ENCODE peak calls at places on chromosomes 3 and 15, in eight cellular contexts. One of them, this sample, is unnamed.

GRCh38 chr3:144142151-144142855 is 170.7 kb downstream of the DIPK2A start:
- DNase-seq in stomach: no peak
- DNase-seq in lower leg skin: no peak
- DNase-seq in A549: no peak
- DNase-seq in transverse colon: no peak
- DNase-seq in tibial nerve: no peak
- DNase-seq in IMR-90: peak
- DNase-seq in NB4: no peak
- DNase-seq in this sample: no peak

GRCh38 chr15:66459818-66460615 is 37.5 kb downstream of the SNAPC5 start:
- DNase-seq in stomach: no peak
- DNase-seq in lower leg skin: no peak
- DNase-seq in A549: no peak
- DNase-seq in transverse colon: no peak
- DNase-seq in tibial nerve: no peak
- DNase-seq in IMR-90: peak
- DNase-seq in NB4: no peak
- DNase-seq in this sample: no peak

GRCh38 chr3:127959873-127960272 is 44.8 kb downstream of the KBTBD12 start:
- DNase-seq in stomach: peak
- DNase-seq in lower leg skin: no peak
- DNase-seq in A549: peak
- DNase-seq in transverse colon: peak
- DNase-seq in tibial nerve: no peak
- DNase-seq in IMR-90: peak
- DNase-seq in NB4: peak
- DNase-seq in this sample: peak

GRCh38 chr3:107796786-107797185 is 274.0 kb downstream of the BBX start:
- DNase-seq in stomach: no peak
- DNase-seq in lower leg skin: no peak
- DNase-seq in A549: no peak
- DNase-seq in transverse colon: no peak
- DNase-seq in tibial nerve: no peak
- DNase-seq in IMR-90: peak
- DNase-seq in NB4: peak
- DNase-seq in this sample: peak

GRCh38 chr15:72785452-72786243 is 2.1 kb upstream of the ADPGK start:
- DNase-seq in stomach: no peak
- DNase-seq in lower leg skin: no peak
- DNase-seq in A549: no peak
- DNase-seq in transverse colon: peak
- DNase-seq in tibial nerve: no peak
- DNase-seq in IMR-90: peak
- DNase-seq in NB4: peak
- DNase-seq in this sample: no peak

GRCh38 chr3:13019243-13019701 is 54.0 kb downstream of the IQSEC1 start:
- DNase-seq in stomach: no peak
- DNase-seq in lower leg skin: no peak
- DNase-seq in A549: no peak
- DNase-seq in transverse colon: no peak
- DNase-seq in tibial nerve: no peak
- DNase-seq in IMR-90: peak
- DNase-seq in NB4: no peak
- DNase-seq in this sample: peak

GRCh38 chr3:13623101-13623654 is 74.3 kb downstream of the FBLN2 start:
- DNase-seq in stomach: peak
- DNase-seq in lower leg skin: no peak
- DNase-seq in A549: no peak
- DNase-seq in transverse colon: no peak
- DNase-seq in tibial nerve: no peak
- DNase-seq in IMR-90: peak
- DNase-seq in NB4: no peak
- DNase-seq in this sample: no peak

GRCh38 chr15:65902373-65902772 is 33.1 kb downstream of the RAB11A start:
- DNase-seq in stomach: peak
- DNase-seq in lower leg skin: peak
- DNase-seq in A549: peak
- DNase-seq in transverse colon: peak
- DNase-seq in tibial nerve: no peak
- DNase-seq in IMR-90: peak
- DNase-seq in NB4: peak
- DNase-seq in this sample: no peak

GRCh38 chr3:172707967-172708366 is 2.9 kb downstream of the NCEH1 start:
- DNase-seq in stomach: no peak
- DNase-seq in lower leg skin: no peak
- DNase-seq in A549: no peak
- DNase-seq in transverse colon: no peak
- DNase-seq in tibial nerve: no peak
- DNase-seq in IMR-90: peak
- DNase-seq in NB4: no peak
- DNase-seq in this sample: peak

GRCh38 chr15:67050062-67050461 is 15.3 kb upstream of the SMAD3 start:
- DNase-seq in stomach: no peak
- DNase-seq in lower leg skin: no peak
- DNase-seq in A549: no peak
- DNase-seq in transverse colon: no peak
- DNase-seq in tibial nerve: no peak
- DNase-seq in IMR-90: peak
- DNase-seq in NB4: peak
- DNase-seq in this sample: no peak

GRCh38 chr15:23038741-23039150 is 623 bp downstream of the TUBGCP5 start:
- DNase-seq in stomach: no peak
- DNase-seq in lower leg skin: no peak
- DNase-seq in A549: peak
- DNase-seq in transverse colon: peak
- DNase-seq in tibial nerve: no peak
- DNase-seq in IMR-90: peak
- DNase-seq in NB4: no peak
- DNase-seq in this sample: peak

GRCh38 chr3:168249539-168250414 is 154.1 kb upstream of the GOLIM4 start:
- DNase-seq in stomach: peak
- DNase-seq in lower leg skin: peak
- DNase-seq in A549: peak
- DNase-seq in transverse colon: peak
- DNase-seq in tibial nerve: peak
- DNase-seq in IMR-90: peak
- DNase-seq in NB4: peak
- DNase-seq in this sample: peak

GRCh38 chr3:154334973-154335420 is 10.7 kb upstream of the DHX36 start:
- DNase-seq in stomach: no peak
- DNase-seq in lower leg skin: no peak
- DNase-seq in A549: peak
- DNase-seq in transverse colon: no peak
- DNase-seq in tibial nerve: no peak
- DNase-seq in IMR-90: peak
- DNase-seq in NB4: peak
- DNase-seq in this sample: peak

GRCh38 chr3:175338775-175339535 is 479.8 kb downstream of the NAALADL2 start:
- DNase-seq in stomach: peak
- DNase-seq in lower leg skin: peak
- DNase-seq in A549: peak
- DNase-seq in transverse colon: peak
- DNase-seq in tibial nerve: no peak
- DNase-seq in IMR-90: peak
- DNase-seq in NB4: peak
- DNase-seq in this sample: peak

GRCh38 chr3:186425788-186426730 is 64.0 kb upstream of the DGKG start:
- DNase-seq in stomach: no peak
- DNase-seq in lower leg skin: no peak
- DNase-seq in A549: peak
- DNase-seq in transverse colon: no peak
- DNase-seq in tibial nerve: no peak
- DNase-seq in IMR-90: peak
- DNase-seq in NB4: peak
- DNase-seq in this sample: no peak

GRCh38 chr15:80403712-80404056 is 498 bp upstream of the ARNT2 start:
- DNase-seq in stomach: no peak
- DNase-seq in lower leg skin: no peak
- DNase-seq in A549: peak
- DNase-seq in transverse colon: no peak
- DNase-seq in tibial nerve: no peak
- DNase-seq in IMR-90: no peak
- DNase-seq in NB4: no peak
- DNase-seq in this sample: no peak
- TF ChIP-seq POLR2A in stomach: no peak
- TF ChIP-seq POLR2A in lower leg skin: no peak
- TF ChIP-seq POLR2A in A549: no peak
- TF ChIP-seq POLR2A in transverse colon: no peak
- TF ChIP-seq POLR2A in tibial nerve: no peak
- TF ChIP-seq POLR2A in IMR-90: no peak
- TF ChIP-seq POLR2A in NB4: no peak
- TF ChIP-seq POLR2A in this sample: no peak

GRCh38 chr15:82571722-82572222 is 31.5 kb upstream of the RPS17 start:
- DNase-seq in stomach: peak
- DNase-seq in lower leg skin: peak
- DNase-seq in A549: no peak
- DNase-seq in transverse colon: peak
- DNase-seq in tibial nerve: peak
- DNase-seq in IMR-90: peak
- DNase-seq in NB4: no peak
- DNase-seq in this sample: no peak
- TF ChIP-seq POLR2A in stomach: no peak
- TF ChIP-seq POLR2A in lower leg skin: no peak
- TF ChIP-seq POLR2A in A549: no peak
- TF ChIP-seq POLR2A in transverse colon: no peak
- TF ChIP-seq POLR2A in tibial nerve: no peak
- TF ChIP-seq POLR2A in IMR-90: peak
- TF ChIP-seq POLR2A in NB4: no peak
- TF ChIP-seq POLR2A in this sample: no peak

GRCh38 chr3:64148955-64149653 is 76.2 kb downstream of the PRICKLE2 start:
- DNase-seq in stomach: no peak
- DNase-seq in lower leg skin: no peak
- DNase-seq in A549: no peak
- DNase-seq in transverse colon: no peak
- DNase-seq in tibial nerve: no peak
- DNase-seq in IMR-90: no peak
- DNase-seq in NB4: peak
- DNase-seq in this sample: no peak

GRCh38 chr3:64145438-64145837 is 79.8 kb downstream of the PRICKLE2 start:
- DNase-seq in stomach: no peak
- DNase-seq in lower leg skin: no peak
- DNase-seq in A549: no peak
- DNase-seq in transverse colon: no peak
- DNase-seq in tibial nerve: no peak
- DNase-seq in IMR-90: no peak
- DNase-seq in NB4: no peak
- DNase-seq in this sample: no peak

GRCh38 chr3:64149886-64150285 is 75.4 kb downstream of the PRICKLE2 start:
- DNase-seq in stomach: no peak
- DNase-seq in lower leg skin: no peak
- DNase-seq in A549: no peak
- DNase-seq in transverse colon: no peak
- DNase-seq in tibial nerve: no peak
- DNase-seq in IMR-90: no peak
- DNase-seq in NB4: no peak
- DNase-seq in this sample: no peak

GRCh38 chr3:64144241-64144900 is 80.9 kb downstream of the PRICKLE2 start:
- DNase-seq in stomach: no peak
- DNase-seq in lower leg skin: no peak
- DNase-seq in A549: no peak
- DNase-seq in transverse colon: no peak
- DNase-seq in tibial nerve: no peak
- DNase-seq in IMR-90: no peak
- DNase-seq in NB4: no peak
- DNase-seq in this sample: no peak

DNA sequence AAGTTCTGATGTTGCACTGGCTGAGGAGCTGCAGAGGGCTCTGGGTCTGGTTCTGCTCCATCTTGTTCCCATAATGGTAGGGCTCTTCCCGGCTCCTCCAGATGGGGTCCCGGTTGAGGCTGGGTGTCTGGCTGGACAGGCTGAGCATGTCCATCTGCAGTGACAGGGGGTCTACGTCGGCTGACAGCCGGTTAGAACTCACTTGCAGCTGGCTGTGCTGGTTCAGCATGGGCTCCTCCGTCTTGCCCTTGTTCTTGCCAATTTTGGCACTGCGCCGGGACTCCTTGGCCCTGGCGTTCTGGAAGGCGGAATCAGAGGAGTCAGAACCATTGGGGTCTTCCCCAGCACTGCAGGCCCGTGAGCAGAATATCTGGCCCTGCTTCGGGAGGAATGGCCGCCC is 78.1 kb downstream of the PRICKLE2 start:
- DNase-seq in stomach: no peak
- DNase-seq in lower leg skin: no peak
- DNase-seq in A549: no peak
- DNase-seq in transverse colon: no peak
- DNase-seq in tibial nerve: no peak
- DNase-seq in IMR-90: no peak
- DNase-seq in NB4: no peak
- DNase-seq in this sample: no peak
- TF ChIP-seq POLR2A in stomach: no peak
- TF ChIP-seq POLR2A in lower leg skin: no peak
- TF ChIP-seq POLR2A in A549: no peak
- TF ChIP-seq POLR2A in transverse colon: no peak
- TF ChIP-seq POLR2A in tibial nerve: no peak
- TF ChIP-seq POLR2A in IMR-90: no peak
- TF ChIP-seq POLR2A in NB4: no peak
- TF ChIP-seq POLR2A in this sample: no peak

DNA sequence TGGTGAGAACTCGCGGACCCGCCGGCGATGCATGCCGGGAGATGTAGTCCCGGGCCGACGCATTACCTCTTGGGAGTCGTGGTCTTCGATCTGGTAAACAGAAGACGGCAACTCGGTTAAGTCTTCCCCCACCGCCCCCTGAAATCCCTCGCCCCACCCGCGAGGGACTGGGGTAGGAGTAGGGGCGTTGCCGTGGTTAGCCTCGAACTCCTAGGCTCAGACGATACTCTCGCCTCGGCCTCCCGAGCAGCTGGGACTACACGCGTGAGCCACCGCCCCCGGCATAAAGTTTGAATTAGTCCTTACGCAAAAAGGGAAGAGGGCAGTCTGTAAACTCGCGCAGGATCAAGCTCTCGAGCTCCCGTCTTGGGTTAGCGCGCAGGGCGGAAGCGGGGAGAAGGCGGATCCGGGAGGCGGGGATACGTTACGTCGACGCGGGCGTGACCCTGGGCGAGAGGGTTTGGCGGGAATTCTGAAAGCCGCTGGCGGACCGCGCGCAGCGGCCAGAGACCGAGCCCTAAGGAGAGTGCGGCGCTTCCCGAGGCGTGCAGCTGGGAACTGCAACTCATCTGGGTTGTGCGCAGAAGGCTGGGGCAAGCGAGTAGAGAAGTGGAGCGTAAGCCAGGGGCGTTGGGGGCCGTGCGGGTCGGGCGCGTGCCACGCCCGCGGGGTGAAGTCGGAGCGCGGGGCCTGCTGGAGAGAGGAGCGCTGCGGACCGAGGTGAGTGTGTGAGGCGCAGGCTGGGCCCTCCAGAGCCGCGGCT is at the start of gene RAD51:
- DNase-seq in stomach: peak
- DNase-seq in lower leg skin: peak
- DNase-seq in A549: peak
- DNase-seq in transverse colon: peak
- DNase-seq in tibial nerve: peak
- DNase-seq in IMR-90: peak
- DNase-seq in NB4: peak
- DNase-seq in this sample: peak
- TF ChIP-seq POLR2A in stomach: peak
- TF ChIP-seq POLR2A in lower leg skin: peak
- TF ChIP-seq POLR2A in A549: peak
- TF ChIP-seq POLR2A in transverse colon: peak
- TF ChIP-seq POLR2A in tibial nerve: peak
- TF ChIP-seq POLR2A in IMR-90: peak
- TF ChIP-seq POLR2A in NB4: peak
- TF ChIP-seq POLR2A in this sample: peak